ENCODE peak calls at places on chromosome 14, in four cellular contexts. One of them, this sample, is unnamed.

GRCh38 chr14:76294876-76295275 is 81.1 kb upstream of the ESRRB start:
- DNase-seq in H9: no peak
- DNase-seq in cardiac fibroblast: no peak
- DNase-seq in HFF-Myc: no peak
- DNase-seq in this sample: no peak

GRCh38 chr14:88496414-88496813 is 58.4 kb downstream of the PTPN21 start:
- DNase-seq in H9: no peak
- DNase-seq in HFF-Myc: no peak
- DNase-seq in cardiac fibroblast: no peak
- DNase-seq in this sample: no peak

GRCh38 chr14:74077401-74077800 is 6.9 kb downstream of the ALDH6A1 start:
- DNase-seq in H9: no peak
- DNase-seq in cardiac fibroblast: no peak
- DNase-seq in HFF-Myc: no peak
- DNase-seq in this sample: no peak

GRCh38 chr14:89351364-89351957 is 65.6 kb downstream of the FOXN3 start:
- DNase-seq in HFF-Myc: no peak
- DNase-seq in cardiac fibroblast: peak
- DNase-seq in H9: peak
- DNase-seq in this sample: peak

GRCh38 chr14:66070542-66071319 is 415.4 kb upstream of the CCDC196 start:
- DNase-seq in H9: peak
- DNase-seq in HFF-Myc: no peak
- DNase-seq in cardiac fibroblast: peak
- DNase-seq in this sample: peak

GRCh38 chr14:20327005-20327869 is 5.8 kb downstream of the CCNB1IP1 start:
- DNase-seq in HFF-Myc: peak
- DNase-seq in H9: no peak
- DNase-seq in cardiac fibroblast: peak
- DNase-seq in this sample: peak

GRCh38 chr14:81219821-81220487 is 805 bp downstream of the GTF2A1 start:
- DNase-seq in H9: no peak
- DNase-seq in cardiac fibroblast: peak
- DNase-seq in HFF-Myc: no peak
- DNase-seq in this sample: peak

GRCh38 chr14:99415496-99416281 is 65.0 kb downstream of the SETD3 start:
- DNase-seq in HFF-Myc: peak
- DNase-seq in cardiac fibroblast: peak
- DNase-seq in H9: peak
- DNase-seq in this sample: peak

GRCh38 chr14:35879141-35879648 is 53.1 kb downstream of the BRMS1L start:
- DNase-seq in cardiac fibroblast: peak
- DNase-seq in HFF-Myc: no peak
- DNase-seq in H9: no peak
- DNase-seq in this sample: no peak

GRCh38 chr14:68172216-68172615 is 352.6 kb downstream of the RAD51B start:
- DNase-seq in HFF-Myc: no peak
- DNase-seq in H9: no peak
- DNase-seq in cardiac fibroblast: no peak
- DNase-seq in this sample: no peak

GRCh38 chr14:99734406-99735051 is 50.4 kb downstream of the CYP46A1 start:
- DNase-seq in HFF-Myc: no peak
- DNase-seq in cardiac fibroblast: no peak
- DNase-seq in H9: peak
- DNase-seq in this sample: no peak

GRCh38 chr14:31268216-31268615 is 60.6 kb upstream of the HECTD1 start:
- DNase-seq in HFF-Myc: no peak
- DNase-seq in cardiac fibroblast: no peak
- DNase-seq in H9: no peak
- DNase-seq in this sample: no peak

GRCh38 chr14:22370084-22370847 is 218.8 kb downstream of the DAD1 start:
- DNase-seq in HFF-Myc: no peak
- DNase-seq in H9: no peak
- DNase-seq in cardiac fibroblast: peak
- DNase-seq in this sample: no peak

GRCh38 chr14:30210630-30211029 is 283.0 kb upstream of the PRKD1 start:
- DNase-seq in HFF-Myc: no peak
- DNase-seq in cardiac fibroblast: no peak
- DNase-seq in H9: no peak
- DNase-seq in this sample: no peak

GRCh38 chr14:75011356-75012097 is 8.8 kb downstream of the EIF2B2 start:
- DNase-seq in cardiac fibroblast: peak
- DNase-seq in HFF-Myc: no peak
- DNase-seq in H9: no peak
- DNase-seq in this sample: no peak

GRCh38 chr14:64806202-64806861 is 73.4 kb downstream of the SPTB start:
- DNase-seq in HFF-Myc: no peak
- DNase-seq in H9: no peak
- DNase-seq in cardiac fibroblast: peak
- DNase-seq in this sample: no peak

GRCh38 chr14:34067587-34067986 is 116.7 kb upstream of the EGLN3 start:
- DNase-seq in cardiac fibroblast: no peak
- DNase-seq in H9: no peak
- DNase-seq in HFF-Myc: no peak
- DNase-seq in this sample: no peak

GRCh38 chr14:90381999-90382451 is 14.8 kb upstream of the CALM1 start:
- DNase-seq in HFF-Myc: no peak
- DNase-seq in H9: peak
- DNase-seq in cardiac fibroblast: peak
- DNase-seq in this sample: no peak

GRCh38 chr14:26200675-26201074 is 397.2 kb downstream of the NOVA1 start:
- DNase-seq in H9: no peak
- DNase-seq in cardiac fibroblast: no peak
- DNase-seq in HFF-Myc: no peak
- DNase-seq in this sample: no peak

GRCh38 chr14:53542692-53543091 is 389.6 kb upstream of the DDHD1 start:
- DNase-seq in HFF-Myc: no peak
- DNase-seq in cardiac fibroblast: peak
- DNase-seq in H9: no peak
- DNase-seq in this sample: no peak

GRCh38 chr14:40987481-40987880 is 619.2 kb upstream of the LRFN5 start:
- DNase-seq in H9: no peak
- DNase-seq in cardiac fibroblast: no peak
- DNase-seq in HFF-Myc: no peak
- DNase-seq in this sample: no peak

GRCh38 chr14:64845878-64846277 is 33.8 kb downstream of the SPTB start:
- DNase-seq in HFF-Myc: no peak
- DNase-seq in H9: no peak
- DNase-seq in cardiac fibroblast: no peak
- DNase-seq in this sample: no peak

GRCh38 chr14:23071244-23071974 is 14.1 kb upstream of the CDH24 start:
- DNase-seq in cardiac fibroblast: peak
- DNase-seq in HFF-Myc: peak
- DNase-seq in H9: peak
- DNase-seq in this sample: peak

GRCh38 chr14:105147701-105148603 is 20.6 kb downstream of the JAG2 start:
- DNase-seq in HFF-Myc: no peak
- DNase-seq in H9: no peak
- DNase-seq in cardiac fibroblast: no peak
- DNase-seq in this sample: no peak

GRCh38 chr14:103696466-103697071 is 18.7 kb downstream of the XRCC3 start:
- DNase-seq in cardiac fibroblast: peak
- DNase-seq in H9: no peak
- DNase-seq in HFF-Myc: no peak
- DNase-seq in this sample: no peak

GRCh38 chr14:71731096-71731495 is 201.1 kb upstream of the RGS6 start:
- DNase-seq in H9: no peak
- DNase-seq in cardiac fibroblast: no peak
- DNase-seq in HFF-Myc: no peak
- DNase-seq in this sample: no peak

GRCh38 chr14:71734076-71734475 is 198.2 kb upstream of the RGS6 start:
- DNase-seq in cardiac fibroblast: no peak
- DNase-seq in H9: no peak
- DNase-seq in HFF-Myc: no peak
- DNase-seq in this sample: no peak

GRCh38 chr14:71729581-71729980 is 202.6 kb upstream of the RGS6 start:
- DNase-seq in H9: no peak
- DNase-seq in cardiac fibroblast: no peak
- DNase-seq in HFF-Myc: no peak
- DNase-seq in this sample: no peak

GRCh38 chr14:71730471-71730870 is 201.8 kb upstream of the RGS6 start:
- DNase-seq in H9: no peak
- DNase-seq in HFF-Myc: no peak
- DNase-seq in cardiac fibroblast: no peak
- DNase-seq in this sample: no peak

DNA sequence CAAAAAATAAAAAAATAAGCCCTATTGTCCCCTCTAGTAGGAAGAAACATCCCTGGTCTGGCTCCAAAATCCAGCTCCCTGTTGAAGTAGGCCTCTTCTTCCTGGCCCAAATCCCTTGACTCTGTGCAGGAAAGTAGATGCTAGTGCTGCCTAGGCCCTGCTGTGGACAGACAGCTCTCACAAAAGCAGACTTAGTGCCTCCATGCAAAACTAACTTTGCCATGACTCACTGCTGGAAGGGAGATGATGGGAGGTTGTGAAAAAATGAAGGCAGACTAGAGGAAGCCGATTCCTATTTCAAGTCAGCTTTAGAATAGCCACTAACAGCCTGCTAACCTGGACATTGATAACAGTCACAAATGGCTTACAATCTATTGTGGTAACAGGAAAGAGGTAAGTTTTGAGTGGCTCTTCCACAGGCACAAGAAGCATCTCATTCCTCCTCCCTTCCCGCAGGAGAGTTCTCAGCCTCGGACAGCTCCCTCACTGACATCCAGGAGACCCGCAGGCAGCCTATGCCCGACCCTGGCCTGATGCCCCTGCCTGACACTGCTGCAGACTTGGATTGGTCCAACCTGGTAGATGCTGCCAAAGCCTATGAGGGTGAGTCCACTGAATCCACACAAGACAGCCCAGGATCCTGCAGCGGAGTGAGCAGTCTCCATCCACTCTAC is 198.9 kb upstream of the RGS6 start:
- DNase-seq in H9: no peak
- DNase-seq in cardiac fibroblast: peak
- DNase-seq in HFF-Myc: no peak
- DNase-seq in this sample: no peak
- TF ChIP-seq CTCF in H9: no peak
- TF ChIP-seq CTCF in cardiac fibroblast: no peak
- TF ChIP-seq CTCF in HFF-Myc: no peak
- TF ChIP-seq CTCF in this sample: no peak

GRCh38 chr14:46139668-46140067 is 511.9 kb downstream of the RPL10L start:
- DNase-seq in HFF-Myc: no peak
- DNase-seq in H9: no peak
- DNase-seq in cardiac fibroblast: no peak
- DNase-seq in this sample: no peak
- TF ChIP-seq CTCF in HFF-Myc: no peak
- TF ChIP-seq CTCF in H9: no peak
- TF ChIP-seq CTCF in cardiac fibroblast: no peak
- TF ChIP-seq CTCF in this sample: no peak

GRCh38 chr14:72892879-72893635 is 844 bp downstream of the DPF3 start:
- DNase-seq in HFF-Myc: no peak
- DNase-seq in H9: no peak
- DNase-seq in cardiac fibroblast: no peak
- DNase-seq in this sample: peak
- TF ChIP-seq CTCF in HFF-Myc: no peak
- TF ChIP-seq CTCF in H9: no peak
- TF ChIP-seq CTCF in cardiac fibroblast: no peak
- TF ChIP-seq CTCF in this sample: no peak

GRCh38 chr14:79862045-79862444 is 349.3 kb downstream of the DIO2 start:
- DNase-seq in H9: no peak
- DNase-seq in HFF-Myc: no peak
- DNase-seq in cardiac fibroblast: no peak
- DNase-seq in this sample: no peak

GRCh38 chr14:79856357-79856756 is 354.9 kb downstream of the DIO2 start:
- DNase-seq in H9: no peak
- DNase-seq in cardiac fibroblast: peak
- DNase-seq in HFF-Myc: no peak
- DNase-seq in this sample: no peak

GRCh38 chr14:79855789-79856188 is 355.5 kb downstream of the DIO2 start:
- DNase-seq in H9: no peak
- DNase-seq in cardiac fibroblast: peak
- DNase-seq in HFF-Myc: no peak
- DNase-seq in this sample: no peak

GRCh38 chr14:79861111-79861510 is 350.2 kb downstream of the DIO2 start:
- DNase-seq in H9: peak
- DNase-seq in HFF-Myc: no peak
- DNase-seq in cardiac fibroblast: no peak
- DNase-seq in this sample: no peak
- TF ChIP-seq CTCF in H9: peak
- TF ChIP-seq CTCF in HFF-Myc: no peak
- TF ChIP-seq CTCF in cardiac fibroblast: no peak
- TF ChIP-seq CTCF in this sample: no peak

GRCh38 chr14:93207468-93208308 is 632 bp downstream of the UBR7 start:
- DNase-seq in cardiac fibroblast: peak
- DNase-seq in H9: no peak
- DNase-seq in HFF-Myc: no peak
- DNase-seq in this sample: peak
- TF ChIP-seq CTCF in cardiac fibroblast: peak
- TF ChIP-seq CTCF in H9: peak
- TF ChIP-seq CTCF in HFF-Myc: peak
- TF ChIP-seq CTCF in this sample: peak

GRCh38 chr14:95189400-95190162 is 32.3 kb upstream of the DICER1 start:
- DNase-seq in HFF-Myc: no peak
- DNase-seq in H9: no peak
- DNase-seq in cardiac fibroblast: peak
- DNase-seq in this sample: no peak
- TF ChIP-seq CTCF in HFF-Myc: no peak
- TF ChIP-seq CTCF in H9: no peak
- TF ChIP-seq CTCF in cardiac fibroblast: no peak
- TF ChIP-seq CTCF in this sample: no peak

GRCh38 chr14:70096866-70097265 is 91.9 kb downstream of the SLC8A3 start:
- DNase-seq in H9: peak
- DNase-seq in cardiac fibroblast: peak
- DNase-seq in HFF-Myc: no peak
- DNase-seq in this sample: no peak
- TF ChIP-seq CTCF in H9: peak
- TF ChIP-seq CTCF in cardiac fibroblast: peak
- TF ChIP-seq CTCF in HFF-Myc: no peak
- TF ChIP-seq CTCF in this sample: no peak

GRCh38 chr14:92207012-92207927 is 85.5 kb downstream of the CPSF2 start:
- DNase-seq in HFF-Myc: no peak
- DNase-seq in cardiac fibroblast: no peak
- DNase-seq in H9: peak
- DNase-seq in this sample: no peak
- TF ChIP-seq CTCF in HFF-Myc: no peak
- TF ChIP-seq CTCF in cardiac fibroblast: no peak
- TF ChIP-seq CTCF in H9: peak
- TF ChIP-seq CTCF in this sample: no peak

DNA sequence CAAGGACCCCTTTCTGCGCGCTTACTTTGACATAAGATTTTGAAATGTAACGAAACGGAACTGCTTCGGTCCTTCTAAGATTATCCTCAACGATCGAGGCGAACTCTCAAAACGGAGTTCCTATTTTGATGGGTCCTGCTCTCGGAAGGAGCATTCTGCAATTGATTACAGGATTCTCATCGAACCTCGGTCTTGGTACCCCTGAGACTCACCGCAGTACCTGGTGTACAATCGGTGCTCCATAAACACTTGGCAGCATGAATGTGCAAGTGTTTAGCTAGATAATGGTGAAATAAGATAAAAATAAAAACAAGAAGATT is 530 bp upstream of the NEMF start:
- DNase-seq in H9: no peak
- DNase-seq in cardiac fibroblast: no peak
- DNase-seq in HFF-Myc: no peak
- DNase-seq in this sample: no peak
- TF ChIP-seq CTCF in H9: no peak
- TF ChIP-seq CTCF in cardiac fibroblast: no peak
- TF ChIP-seq CTCF in HFF-Myc: no peak
- TF ChIP-seq CTCF in this sample: no peak

GRCh38 chr14:106694638-106695393 is 1168.4 kb downstream of the TMEM121 start:
- DNase-seq in HFF-Myc: no peak
- DNase-seq in H9: no peak
- DNase-seq in cardiac fibroblast: no peak
- DNase-seq in this sample: peak
- TF ChIP-seq CTCF in HFF-Myc: no peak
- TF ChIP-seq CTCF in H9: no peak
- TF ChIP-seq CTCF in cardiac fibroblast: peak
- TF ChIP-seq CTCF in this sample: peak